ENCODE peak calls at places on chromosome 21, in four cellular contexts. I is K562, R is mammary epithelial cell, S is keratinocyte. D is an unnamed sample.

GRCh38 chr21:45330851-45331261 is 43.2 kb upstream of the POFUT2 start:
- DNase-seq in R (no peak), I (no peak), S (no peak), D (no peak)

GRCh38 chr21:43346551-43346950 is 80.4 kb downstream of the SIK1 start:
- DNase-seq in S (no peak), R (no peak), I (no peak), D (no peak)

GRCh38 chr21:31555741-31556191 is 103.7 kb upstream of the SOD1 start:
- DNase-seq in I (no peak), R (no peak), S (no peak), D (peak; percentile 78)

GRCh38 chr21:39481886-39482285 is 30.1 kb downstream of the SH3BGR start:
- DNase-seq in S (no peak), I (no peak), R (no peak), D (no peak)

GRCh38 chr21:17446737-17447136 is 66.1 kb upstream of the CXADR start:
- DNase-seq in S (no peak), R (peak; percentile 51), I (no peak), D (no peak)

GRCh38 chr21:44846485-44847260 is 26.8 kb downstream of the PTTG1IP start:
- DNase-seq in I (no peak), R (no peak), S (no peak), D (peak; percentile 53)

GRCh38 chr21:17818158-17819113 is 720 bp downstream of the C21orf91 start:
- DNase-seq in S (no peak), I (no peak), R (peak; percentile 45), D (peak; percentile 49)

GRCh38 chr21:14403681-14404318 is 20.9 kb upstream of the HSPA13 start:
- DNase-seq in R (peak; percentile 12), I (peak; percentile 31), S (no peak), D (peak; percentile 52)

GRCh38 chr21:36990508-36991205 is 15.8 kb upstream of the RIPPLY3 start:
- DNase-seq in I (no peak), R (no peak), S (peak; percentile 75), D (no peak)
- TF ChIP-seq EZH2 in I (no peak), R (no peak), S (no peak), D (no peak)

GRCh38 chr21:36702622-36702968 is 3.7 kb downstream of the SIM2 start:
- DNase-seq in S (no peak), I (no peak), R (no peak), D (no peak)
- TF ChIP-seq EZH2 in S (no peak), I (no peak), R (no peak), D (no peak)

GRCh38 chr21:36697473-36698159 is 1.3 kb upstream of the SIM2 start:
- DNase-seq in S (no peak), I (no peak), R (no peak), D (no peak)
- TF ChIP-seq EZH2 in S (peak; percentile 40), I (no peak), R (no peak), D (no peak)

DNA sequence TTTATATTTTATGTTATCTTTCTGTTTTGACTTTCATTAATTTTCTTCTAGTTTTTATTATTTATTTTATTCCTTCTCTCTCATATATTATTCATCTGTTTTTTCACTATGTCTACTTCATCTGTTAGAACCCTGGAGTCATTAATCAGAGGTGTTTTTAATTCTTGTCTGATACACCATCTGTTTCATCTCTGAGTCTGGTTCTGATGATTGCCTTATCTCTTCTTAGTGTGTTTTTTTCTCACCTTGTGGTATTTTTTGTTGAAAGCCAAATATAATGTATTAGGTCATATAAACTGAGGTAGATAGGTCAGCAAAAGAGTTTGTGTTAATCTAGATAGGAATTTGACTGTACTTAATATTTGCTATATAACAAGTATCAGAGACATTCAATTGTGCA is 1005.7 kb upstream of the NCAM2 start:
- DNase-seq in R (no peak), S (no peak), I (peak; percentile 14), D (no peak)
- TF ChIP-seq EZH2 in R (no peak), S (no peak), I (no peak), D (no peak)

D was measured in A673.